ENCODE peak calls at places on chromosome 6, in six cellular contexts. A, G, J, H, U and L are unnamed samples.

GRCh38 chr6:126015869-126016268 is 29.5 kb downstream of the TRMT11 start:
- DNase-seq in A (no peak), G (no peak), J (no peak), H (peak; percentile 60), U (no peak), L (peak; percentile 35)

GRCh38 chr6:106525111-106525884 is 104.0 kb downstream of the RTN4IP1 start:
- DNase-seq in A (no peak), G (no peak), J (no peak), H (no peak), U (no peak), L (no peak)

GRCh38 chr6:168053086-168053956 is 25.7 kb downstream of the FRMD1 start:
- DNase-seq in A (no peak), G (no peak), J (no peak), H (no peak), U (no peak), L (no peak)

GRCh38 chr6:150352321-150353296 is 16.2 kb upstream of the IYD start:
- DNase-seq in A (no peak), G (no peak), J (no peak), H (peak; percentile 87), U (no peak), L (peak; percentile 16)

GRCh38 chr6:5107332-5107731 is 22.2 kb downstream of the PPP1R3G start:
- DNase-seq in A (no peak), G (no peak), J (no peak), H (no peak), U (no peak), L (no peak)

GRCh38 chr6:148771896-148772554 is 25.2 kb downstream of the UST start:
- DNase-seq in A (no peak), G (no peak), J (no peak), H (no peak), U (no peak), L (no peak)

GRCh38 chr6:57190140-57190539 is 18.0 kb downstream of the BAG2 start:
- DNase-seq in A (peak; percentile 55), G (peak; percentile 46), J (no peak), H (peak; percentile 64), U (no peak), L (no peak)

GRCh38 chr6:4812068-4812467 is 35.9 kb downstream of the CDYL start:
- DNase-seq in A (no peak), G (no peak), J (no peak), H (peak; percentile 19), U (no peak), L (no peak)

GRCh38 chr6:33299237-33299944 is 649 bp upstream of the RGL2 start:
- DNase-seq in A (peak; percentile 88), G (peak; percentile 96), J (peak; percentile 94), H (peak; percentile 98), U (peak; percentile 80), L (peak; percentile 72)

GRCh38 chr6:151358475-151358874 is 32.9 kb downstream of the ZBTB2 start:
- DNase-seq in A (no peak), G (no peak), J (no peak), H (no peak), U (no peak), L (no peak)

GRCh38 chr6:56551409-56552120 is 91.1 kb downstream of the DST start:
- DNase-seq in A (peak; percentile 31), G (no peak), J (no peak), H (no peak), U (no peak), L (no peak)

GRCh38 chr6:5905431-5906339 is 101.0 kb downstream of the NRN1 start:
- DNase-seq in A (no peak), G (peak; percentile 28), J (no peak), H (peak; percentile 99), U (no peak), L (peak; percentile 3)

GRCh38 chr6:52389626-52390360 is 27.8 kb downstream of the PAQR8 start:
- DNase-seq in A (peak; percentile 94), G (peak; percentile 61), J (no peak), H (peak; percentile 58), U (peak; percentile 48), L (peak; percentile 28)

GRCh38 chr6:45367999-45368398 is 9.7 kb downstream of the SUPT3H start:
- DNase-seq in A (no peak), G (no peak), J (no peak), H (no peak), U (no peak), L (no peak)

GRCh38 chr6:42300185-42300584 is 82.5 kb upstream of the MRPS10 start:
- DNase-seq in A (no peak), G (no peak), J (no peak), H (no peak), U (no peak), L (no peak)

GRCh38 chr6:110541701-110542309 is 65.4 kb upstream of the SLC22A16 start:
- DNase-seq in A (no peak), G (no peak), J (no peak), H (no peak), U (no peak), L (no peak)

GRCh38 chr6:37783831-37784584 is 35.5 kb upstream of the ZFAND3 start:
- DNase-seq in A (no peak), G (peak; percentile 41), J (peak; percentile 55), H (peak; percentile 75), U (no peak), L (no peak)

GRCh38 chr6:75098709-75099108 is 107.1 kb downstream of the COL12A1 start:
- DNase-seq in A (peak; percentile 3), G (peak; percentile 79), J (no peak), H (peak; percentile 97), U (peak; percentile 47), L (peak; percentile 84)

GRCh38 chr6:20173833-20174796 is 38.2 kb downstream of the MBOAT1 start:
- DNase-seq in A (no peak), G (no peak), J (no peak), H (no peak), U (no peak), L (no peak)

GRCh38 chr6:99605074-99605726 is 1.4 kb upstream of the PRDM13 start:
- DNase-seq in A (no peak), G (no peak), J (peak; percentile 65), H (no peak), U (no peak), L (no peak)

GRCh38 chr6:99602519-99603420 is 3.9 kb upstream of the PRDM13 start:
- DNase-seq in A (no peak), G (no peak), J (peak; percentile 54), H (no peak), U (no peak), L (no peak)

GRCh38 chr6:99604161-99605073 is 2.2 kb upstream of the PRDM13 start:
- DNase-seq in A (no peak), G (no peak), J (peak; percentile 61), H (no peak), U (no peak), L (no peak)

GRCh38 chr6:99605911-99606669 is 543 bp upstream of the PRDM13 start:
- DNase-seq in A (no peak), G (no peak), J (no peak), H (no peak), U (no peak), L (no peak)

GRCh38 chr6:99603421-99604160 is 3.0 kb upstream of the PRDM13 start:
- DNase-seq in A (no peak), G (peak; percentile 62), J (peak; percentile 89), H (peak; percentile 56), U (no peak), L (no peak)
- TF ChIP-seq EZH2 in A (no peak), G (peak; percentile 69), J (peak; percentile 86), H (peak; percentile 98), U (no peak), L (no peak)

GRCh38 chr6:170089937-170090335 is 200.9 kb downstream of the DLL1 start:
- DNase-seq in A (no peak), G (no peak), J (no peak), H (no peak), U (no peak), L (no peak)
- H3K4me2 ChIP-seq in A (no peak overlapping the region), G (no peak overlapping the region), J (no peak overlapping the region), H (no peak overlapping the region), U (no peak overlapping the region), L (no peak overlapping the region)

DNA sequence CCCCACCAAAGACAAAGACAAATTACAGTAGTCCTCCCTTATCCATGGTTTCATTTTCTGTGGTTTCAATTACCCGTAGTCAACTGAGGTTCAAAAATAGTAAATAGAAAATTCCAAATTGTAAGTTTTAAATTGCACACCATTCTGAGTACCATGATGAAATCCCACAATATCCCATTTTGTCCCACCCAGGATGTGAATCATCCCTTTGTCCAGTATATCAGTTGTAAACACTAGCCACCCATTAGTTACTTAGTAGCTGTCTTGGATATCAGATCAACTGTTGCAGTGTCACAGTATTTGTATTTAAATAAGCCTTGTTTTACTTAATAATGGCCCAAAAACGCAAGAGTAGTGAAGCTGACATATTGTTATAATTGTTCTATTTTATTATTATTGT is 364.0 kb upstream of the ARID1B start:
- DNase-seq in A (no peak), G (no peak), J (no peak), H (no peak), U (no peak), L (no peak)
- TF ChIP-seq EZH2 in A (no peak), G (no peak), J (no peak), H (no peak), U (no peak), L (no peak)

DNA sequence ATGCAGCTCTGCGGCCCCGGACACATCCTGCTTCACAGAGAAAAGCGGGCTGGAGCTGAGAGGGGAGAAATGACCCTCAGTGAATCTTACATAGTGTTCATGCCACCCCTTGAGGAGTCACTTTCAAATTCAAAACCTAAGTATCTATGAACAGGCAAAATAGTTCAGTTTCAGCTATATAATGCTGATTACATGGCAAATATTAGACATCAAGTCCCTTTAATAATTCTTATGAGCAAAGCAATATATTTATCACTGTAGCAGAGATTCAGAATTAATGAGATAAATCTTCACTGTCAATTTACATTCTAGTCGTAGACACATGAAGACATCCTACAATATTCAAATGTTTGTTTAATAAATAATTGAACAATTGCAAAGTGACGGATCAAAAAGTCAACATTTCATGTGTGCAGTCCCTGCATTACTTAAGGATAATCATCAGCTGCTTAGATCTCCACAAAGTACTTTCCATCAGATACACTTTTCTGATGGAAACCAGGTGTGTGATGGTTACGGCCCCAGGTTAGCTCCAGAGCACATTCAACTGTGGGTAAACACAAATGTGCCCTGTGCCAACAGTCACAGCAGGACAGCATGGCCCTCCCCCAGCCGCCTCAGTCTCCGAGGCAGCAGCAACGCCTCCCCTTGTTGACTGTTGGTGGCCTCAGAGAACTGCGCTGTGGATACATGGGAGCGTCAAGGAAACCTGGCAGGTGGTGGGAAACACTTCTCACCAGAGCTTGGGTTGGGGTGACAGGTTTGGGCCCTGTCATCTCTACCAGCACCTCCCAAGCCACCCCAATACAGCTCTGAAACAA is 787 bp upstream of the PRR18 start:
- DNase-seq in A (peak; percentile 36), G (no peak), J (peak; percentile 48), H (no peak), U (no peak), L (no peak)
- H3K4me2 ChIP-seq in A (peak overlapping the region; percentile 90), G (peak overlapping the region; percentile 97), J (peak overlapping the region; percentile 90), H (peak overlapping the region; percentile 20), U (no peak overlapping the region), L (no peak overlapping the region)

GRCh38 chr6:99618649-99619408 is 12.2 kb downstream of the PRDM13 start:
- DNase-seq in A (no peak), G (no peak), J (peak; percentile 93), H (no peak), U (no peak), L (no peak)
- TF ChIP-seq EZH2 in A (no peak), G (peak; percentile 78), J (peak; percentile 54), H (peak; percentile 47), U (no peak), L (no peak)

GRCh38 chr6:318265-318890 is 26.1 kb downstream of the DUSP22 start:
- DNase-seq in A (no peak), G (no peak), J (no peak), H (no peak), U (no peak), L (no peak)
- H3K4me2 ChIP-seq in A (no peak overlapping the region), G (no peak overlapping the region), J (no peak overlapping the region), H (no peak overlapping the region), U (no peak overlapping the region), L (no peak overlapping the region)

GRCh38 chr6:1903780-1904493 is 294.2 kb downstream of the FOXC1 start:
- DNase-seq in A (no peak), G (no peak), J (no peak), H (no peak), U (no peak), L (no peak)
- TF ChIP-seq EZH2 in A (no peak), G (no peak), J (no peak), H (no peak), U (no peak), L (no peak)